ENCODE peak calls at places on chromosomes 4 and X, in ten cellular contexts. Z, O, J, Y, B, R, U, F, C and H are unnamed samples.
A peak's percentile ranks its signal among the peaks of the same experiment; 100 is the strongest.

GRCh38 chr4:106809083-106809482 is 227.0 kb downstream of the DKK2 start:
- DNase-seq in Z (no peak), O (no peak), J (peak; percentile 20), Y (peak; percentile 32), B (no peak), R (no peak), U (peak; percentile 13), F (no peak), C (no peak), H (no peak)

GRCh38 chr4:152697284-152698011 is 17.7 kb upstream of the TMEM154 start:
- DNase-seq in Z (no peak), O (no peak), J (no peak), Y (no peak), B (no peak), R (no peak), U (no peak), F (no peak), C (no peak), H (no peak)

GRCh38 chr4:101103381-101104142 is 243.8 kb downstream of the PPP3CA start:
- DNase-seq in Z (no peak), O (no peak), J (no peak), Y (peak; percentile 73), B (peak; percentile 6), R (no peak), U (no peak), F (no peak), C (no peak), H (no peak)

GRCh38 chr4:82994834-82995233 is 15.8 kb downstream of the LIN54 start:
- DNase-seq in Z (no peak), O (no peak), J (no peak), Y (no peak), B (no peak), R (no peak), U (no peak), F (no peak), C (no peak), H (no peak)

GRCh38 chr4:85607624-85608023 is 132.7 kb downstream of the ARHGAP24 start:
- DNase-seq in Z (no peak), O (peak; percentile 72), J (no peak), Y (no peak), B (no peak), R (no peak), U (no peak), F (no peak), C (no peak), H (no peak)

GRCh38 chrX:70398899-70399298 is 24.2 kb upstream of the GDPD2 start:
- DNase-seq in Z (no peak), O (no peak), J (peak; percentile 2), Y (no peak), B (no peak), R (no peak), U (no peak), F (no peak), C (no peak), H (no peak)

GRCh38 chr4:108114503-108114902 is 54.2 kb downstream of the LEF1 start:
- DNase-seq in Z (no peak), O (no peak), J (no peak), Y (no peak), B (no peak), R (no peak), U (no peak), F (no peak), C (no peak), H (no peak)

GRCh38 chr4:213971-214370 is 89.7 kb downstream of the ZNF718 start:
- DNase-seq in Z (no peak), O (no peak), J (no peak), Y (no peak), B (no peak), R (no peak), U (no peak), F (no peak), C (no peak), H (no peak)

GRCh38 chr4:121070696-121071639 is 1.4 kb downstream of the NDNF start:
- DNase-seq in Z (no peak), O (no peak), J (peak; percentile 43), Y (no peak), B (peak; percentile 16), R (peak; percentile 72), U (no peak), F (no peak), C (no peak), H (no peak)

GRCh38 chr4:103754844-103755243 is 35.1 kb upstream of the TACR3 start:
- DNase-seq in Z (no peak), O (no peak), J (peak; percentile 21), Y (no peak), B (no peak), R (no peak), U (no peak), F (no peak), C (no peak), H (no peak)

GRCh38 chrX:153783378-153784013 is 2.7 kb downstream of the SRPK3 start:
- DNase-seq in Z (no peak), O (no peak), J (no peak), Y (no peak), B (no peak), R (no peak), U (no peak), F (no peak), C (no peak), H (no peak)

GRCh38 chr4:37446016-37446415 is 201.5 kb downstream of the NWD2 start:
- DNase-seq in Z (no peak), O (no peak), J (no peak), Y (no peak), B (no peak), R (no peak), U (no peak), F (no peak), C (no peak), H (no peak)

GRCh38 chr4:127686656-127687055 is 43.5 kb upstream of the SLC25A31 start:
- DNase-seq in Z (no peak), O (no peak), J (no peak), Y (no peak), B (no peak), R (no peak), U (no peak), F (no peak), C (no peak), H (no peak)

GRCh38 chrX:106401965-106402559 is 209.7 kb upstream of the RADX start:
- DNase-seq in Z (no peak), O (no peak), J (no peak), Y (no peak), B (no peak), R (no peak), U (no peak), F (no peak), C (no peak), H (no peak)

GRCh38 chr4:183758735-183759447 is 99.8 kb downstream of the TRAPPC11 start:
- DNase-seq in Z (no peak), O (no peak), J (no peak), Y (no peak), B (no peak), R (no peak), U (no peak), F (no peak), C (no peak), H (no peak)